ENCODE peak calls at places on chromosomes 12 and 14, in five cellular contexts. E, H, J, T and I are unnamed samples.

GRCh38 chr12:56042430-56043203 is 899 bp downstream of the RPS26 start:
- DNase-seq in E (no peak), H (no peak), J (no peak), T (no peak), I (no peak)

GRCh38 chr12:52037248-52037861 is 13.9 kb upstream of the NR4A1 start:
- DNase-seq in E (no peak), H (no peak), J (peak; percentile 78), T (no peak), I (no peak)

GRCh38 chr12:94182971-94183701 is 34.8 kb downstream of the PLXNC1 start:
- DNase-seq in E (peak; percentile 63), H (no peak), J (no peak), T (no peak), I (no peak)

GRCh38 chr14:65880507-65880906 is 468.0 kb downstream of the FUT8 start:
- DNase-seq in E (no peak), H (no peak), J (no peak), T (no peak), I (no peak)

GRCh38 chr12:62001424-62001823 is 258.8 kb upstream of the USP15 start:
- DNase-seq in E (no peak), H (no peak), J (no peak), T (no peak), I (no peak)

GRCh38 chr14:38794674-38795073 is 308.4 kb downstream of the SEC23A start:
- DNase-seq in E (no peak), H (no peak), J (no peak), T (no peak), I (no peak)

GRCh38 chr12:112349440-112349839 is 32.8 kb downstream of the HECTD4 start:
- DNase-seq in E (no peak), H (no peak), J (no peak), T (no peak), I (no peak)

GRCh38 chr14:60807971-60808370 is 73.4 kb downstream of the MNAT1 start:
- DNase-seq in E (peak; percentile 19), H (no peak), J (no peak), T (no peak), I (no peak)

GRCh38 chr12:3795096-3795799 is 42.3 kb upstream of the CRACR2A start:
- DNase-seq in E (no peak), H (peak; percentile 72), J (no peak), T (no peak), I (no peak)

GRCh38 chr14:100645200-100645985 is 58.2 kb upstream of the BEGAIN start:
- DNase-seq in E (peak; percentile 82), H (peak; percentile 45), J (peak; percentile 92), T (peak; percentile 74), I (peak; percentile 74)

GRCh38 chr12:47561746-47562145 is 144.1 kb downstream of the RPAP3 start:
- DNase-seq in E (no peak), H (no peak), J (no peak), T (no peak), I (no peak)

GRCh38 chr12:12715459-12716150 is 1.6 kb upstream of the CDKN1B start:
- DNase-seq in E (peak; percentile 12), H (peak; percentile 54), J (no peak), T (no peak), I (no peak)

GRCh38 chr12:124480469-124481256 is 86.7 kb downstream of the NCOR2 start:
- DNase-seq in E (peak; percentile 60), H (no peak), J (peak; percentile 67), T (peak; percentile 6), I (no peak)

GRCh38 chr14:74290415-74290814 is 12.3 kb downstream of the ABCD4 start:
- DNase-seq in E (peak; percentile 39), H (no peak), J (no peak), T (no peak), I (no peak)

GRCh38 chr12:50764116-50764860 is 387 bp downstream of the ATF1 start:
- DNase-seq in E (peak; percentile 63), H (peak; percentile 42), J (peak; percentile 85), T (peak; percentile 81), I (peak; percentile 90)

GRCh38 chr14:22752422-22752821 is 14.1 kb upstream of the OXA1L start:
- DNase-seq in E (no peak), H (no peak), J (no peak), T (no peak), I (no peak)

GRCh38 chr12:65853489-65854157 is 29.3 kb downstream of the HMGA2 start:
- DNase-seq in E (no peak), H (no peak), J (no peak), T (no peak), I (no peak)

GRCh38 chr14:21923820-21924219 is 250.2 kb upstream of the OR4E1 start:
- DNase-seq in E (no peak), H (no peak), J (no peak), T (peak; percentile 56), I (peak; percentile 50)

GRCh38 chr12:111404362-111405148 is 1.2 kb upstream of the SH2B3 start:
- DNase-seq in E (no peak), H (no peak), J (no peak), T (no peak), I (no peak)

GRCh38 chr14:54688229-54688628 is 121.3 kb downstream of the SAMD4A start:
- DNase-seq in E (no peak), H (no peak), J (no peak), T (no peak), I (no peak)

GRCh38 chr14:104442107-104442551 is 137.4 kb upstream of the C14orf180 start:
- DNase-seq in E (no peak), H (no peak), J (no peak), T (no peak), I (no peak)

GRCh38 chr12:3747976-3748619 is 4.8 kb downstream of the CRACR2A start:
- DNase-seq in E (no peak), H (no peak), J (no peak), T (no peak), I (no peak)